ENCODE peak calls at places on chromosomes 5 and 9, in nine cellular contexts. H is cardiac fibroblast, L is fibroblast of the aortic adventitia, K is sigmoid colon, P is lower lobe of right lung, N is heart right ventricle, G is prostate gland, D is nephron progenitor cell, J is HFF-Myc. X is an unnamed sample.

GRCh38 chr5:81134066-81134465 is 99.1 kb upstream of the CKMT2 start:
- DNase-seq in H (no peak), L (no peak), K (no peak), P (no peak), N (no peak), G (no peak), D (no peak), J (no peak), X (no peak)

GRCh38 chr9:122975196-122975595 is 34.4 kb downstream of the RABGAP1 start:
- DNase-seq in H (no peak), L (no peak), K (no peak), P (no peak), N (no peak), G (no peak), D (no peak), J (no peak), X (no peak)

GRCh38 chr5:142904421-142904820 is 134.2 kb downstream of the ARHGAP26 start:
- DNase-seq in H (no peak), L (no peak), K (no peak), P (no peak), N (no peak), G (no peak), D (no peak), J (no peak), X (no peak)

GRCh38 chr5:58153255-58153654 is 306.6 kb downstream of the PLK2 start:
- DNase-seq in H (no peak), L (no peak), K (no peak), P (no peak), N (no peak), G (no peak), D (no peak), J (no peak), X (no peak)

GRCh38 chr5:171981847-171982246 is 24.6 kb downstream of the FBXW11 start:
- DNase-seq in H (no peak), L (no peak), K (no peak), P (no peak), N (no peak), G (no peak), D (no peak), J (no peak), X (no peak)

GRCh38 chr5:11684607-11685006 is 219.6 kb downstream of the CTNND2 start:
- DNase-seq in H (no peak), L (no peak), K (no peak), P (no peak), N (no peak), G (no peak), D (no peak), J (no peak), X (no peak)

GRCh38 chr5:7261049-7261448 is 134.9 kb upstream of the ADCY2 start:
- DNase-seq in H (peak; percentile 5), L (peak; percentile 72), K (no peak), P (no peak), N (no peak), G (peak; percentile 22), D (peak; percentile 30), J (peak; percentile 26), X (no peak)

GRCh38 chr5:168382421-168382820 is 91.0 kb downstream of the WWC1 start:
- DNase-seq in H (no peak), L (no peak), K (no peak), P (no peak), N (no peak), G (no peak), D (no peak), J (no peak), X (no peak)

GRCh38 chr9:5428794-5429528 is 8.8 kb downstream of the PLGRKT start:
- DNase-seq in H (no peak), L (no peak), K (no peak), P (no peak), N (no peak), G (no peak), D (no peak), J (no peak), X (no peak)

GRCh38 chr9:5422276-5422675 is 15.4 kb downstream of the PLGRKT start:
- DNase-seq in H (no peak), L (no peak), K (no peak), P (no peak), N (no peak), G (no peak), D (no peak), J (no peak), X (no peak)

GRCh38 chr9:5428172-5428571 is 9.6 kb downstream of the PLGRKT start:
- DNase-seq in H (no peak), L (no peak), K (no peak), P (no peak), N (no peak), G (no peak), D (no peak), J (no peak), X (no peak)

GRCh38 chr9:5427005-5427404 is 10.7 kb downstream of the PLGRKT start:
- DNase-seq in H (no peak), L (no peak), K (no peak), P (no peak), N (no peak), G (no peak), D (no peak), J (no peak), X (no peak)

DNA sequence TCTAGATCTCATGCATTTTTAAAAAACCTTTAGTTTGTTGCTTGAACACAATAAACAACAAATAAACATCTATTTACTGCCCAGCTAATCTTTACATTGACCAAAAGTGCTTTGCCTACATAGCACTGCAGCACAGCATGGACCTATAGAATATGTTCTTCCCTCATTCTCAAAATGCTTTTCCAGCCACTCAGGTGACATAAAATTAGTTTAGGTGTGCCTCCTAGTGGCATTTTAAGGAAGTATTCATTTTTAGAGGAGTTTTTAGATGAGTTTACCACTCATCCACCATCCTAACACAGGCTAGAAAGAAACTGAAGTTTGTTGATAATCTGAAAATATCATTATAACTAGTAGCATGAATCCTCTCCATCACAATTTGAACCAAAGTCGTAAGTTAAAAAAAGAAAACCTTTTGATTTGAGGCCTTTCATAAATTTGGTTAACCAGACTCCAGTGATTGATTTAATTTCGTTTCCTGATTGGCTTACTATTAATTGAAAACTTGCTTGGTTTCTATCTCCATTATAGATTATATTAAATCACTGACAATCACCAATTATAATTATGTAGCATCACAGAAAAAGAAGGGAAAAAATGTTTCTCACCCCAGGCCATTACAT is 12.6 kb downstream of the PLGRKT start:
- DNase-seq in H (peak; percentile 46), L (peak; percentile 23), K (no peak), P (no peak), N (no peak), G (no peak), D (no peak), J (peak; percentile 12), X (no peak)
- TF ChIP-seq CTCF in H (peak; percentile 38), L (peak; percentile 33), K (peak; percentile 17), P (peak; percentile 53), N (peak; percentile 57), G (no peak), D (peak; percentile 45), J (peak; percentile 38), X (peak; percentile 31)

GRCh38 chr9:125755340-125755739 is 8.2 kb downstream of the PBX3 start:
- DNase-seq in H (no peak), L (no peak), K (no peak), P (no peak), N (no peak), G (no peak), D (no peak), J (no peak), X (no peak)

GRCh38 chr9:125757834-125758233 is 10.7 kb downstream of the PBX3 start:
- DNase-seq in H (no peak), L (no peak), K (no peak), P (no peak), N (no peak), G (no peak), D (no peak), J (no peak), X (no peak)

GRCh38 chr9:125754096-125754495 is 6.9 kb downstream of the PBX3 start:
- DNase-seq in H (no peak), L (no peak), K (no peak), P (no peak), N (no peak), G (no peak), D (no peak), J (no peak), X (no peak)

GRCh38 chr9:125758986-125759811 is 12.0 kb downstream of the PBX3 start:
- DNase-seq in H (peak; percentile 36), L (peak; percentile 23), K (peak; percentile 66), P (peak; percentile 56), N (peak; percentile 20), G (no peak), D (no peak), J (no peak), X (no peak)

GRCh38 chr9:125756499-125756898 is 9.3 kb downstream of the PBX3 start:
- DNase-seq in H (no peak), L (no peak), K (no peak), P (no peak), N (no peak), G (no peak), D (no peak), J (no peak), X (no peak)
- TF ChIP-seq CTCF in H (no peak), L (no peak), K (no peak), P (no peak), N (no peak), G (no peak), D (no peak), J (no peak), X (no peak)

GRCh38 chr5:20335978-20336377 is 348.0 kb upstream of the CDH18 start:
- DNase-seq in H (no peak), L (no peak), K (no peak), P (no peak), N (no peak), G (no peak), D (peak; percentile 2), J (no peak), X (no peak)

DNA sequence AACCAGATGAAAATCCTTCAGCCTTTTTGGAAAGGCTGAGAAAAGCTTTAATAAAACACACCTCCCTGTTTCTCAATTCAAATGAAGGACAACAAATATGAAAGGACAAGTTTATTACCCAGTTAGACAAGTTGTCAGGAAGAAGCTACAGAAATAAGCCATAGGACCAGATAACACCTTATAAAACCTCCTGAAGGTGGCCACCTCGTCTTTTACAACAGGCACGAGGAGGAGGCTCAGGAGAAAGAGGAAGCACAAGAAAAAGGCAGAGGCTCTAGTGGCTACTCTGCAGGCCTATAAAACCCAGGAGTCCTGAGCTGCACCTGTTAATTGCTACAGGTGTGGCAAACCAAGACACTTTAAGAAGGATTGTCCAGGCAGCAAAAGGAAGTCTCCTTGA is 352.1 kb upstream of the CDH18 start:
- DNase-seq in H (no peak), L (no peak), K (no peak), P (no peak), N (no peak), G (peak; percentile 8), D (no peak), J (no peak), X (no peak)
- TF ChIP-seq CTCF in H (no peak), L (no peak), K (no peak), P (no peak), N (no peak), G (no peak), D (no peak), J (no peak), X (no peak)

GRCh38 chr9:118809160-118809625 is 560.0 kb downstream of the BRINP1 start:
- DNase-seq in H (no peak), L (no peak), K (no peak), P (peak; percentile 45), N (no peak), G (no peak), D (peak; percentile 45), J (no peak), X (no peak)
- TF ChIP-seq CTCF in H (no peak), L (no peak), K (no peak), P (no peak), N (no peak), G (no peak), D (peak; percentile 28), J (no peak), X (no peak)

X was measured in BJ.